ENCODE peak calls at places on chromosomes 1 and 21, in seven cellular contexts. U is aorta, I is cardiac muscle cell, H is body of pancreas, A is fibroblast of mammary gland, S is AG04450, J is left lung. E is an unnamed sample.

GRCh38 chr1:114025609-114026401 is 46.5 kb downstream of the OLFML3 start:
- DNase-seq in U (no peak), I (no peak), H (no peak), A (peak), S (no peak), J (no peak), E (no peak)

GRCh38 chr1:109397451-109398342 is at the start of gene SORT1:
- DNase-seq in U (peak), I (peak), H (peak), A (peak), S (peak), J (peak), E (peak)

GRCh38 chr1:112446411-112446810 is 50.4 kb downstream of the CTTNBP2NL start:
- DNase-seq in U (no peak), I (no peak), H (no peak), A (no peak), S (no peak), J (no peak), E (no peak)

GRCh38 chr1:78157162-78157561 is 111.4 kb downstream of the GIPC2 start:
- DNase-seq in U (no peak), I (no peak), H (no peak), A (peak), S (peak), J (no peak), E (no peak)

GRCh38 chr1:207659545-207660148 is 14.7 kb downstream of the CR1L start:
- DNase-seq in U (no peak), I (no peak), H (no peak), A (no peak), S (no peak), J (no peak), E (no peak)

GRCh38 chr1:8344893-8345507 is 27.1 kb downstream of the SLC45A1 start:
- DNase-seq in U (peak), I (no peak), H (no peak), A (no peak), S (no peak), J (peak), E (no peak)

GRCh38 chr1:11692899-11693590 is 1.5 kb downstream of the DRAXIN start:
- DNase-seq in U (no peak), I (no peak), H (no peak), A (peak), S (no peak), J (no peak), E (no peak)

GRCh38 chr1:60989745-60990718 is 92.3 kb upstream of the NFIA start:
- DNase-seq in U (peak), I (no peak), H (peak), A (peak), S (peak), J (no peak), E (peak)

GRCh38 chr1:25997759-25998074 is at the start of gene PAFAH2:
- DNase-seq in U (no peak), I (no peak), H (no peak), A (no peak), S (no peak), J (peak), E (peak)

GRCh38 chr1:107976431-107977215 is 11.6 kb upstream of the VAV3 start:
- DNase-seq in U (no peak), I (no peak), H (no peak), A (peak), S (no peak), J (no peak), E (no peak)

GRCh38 chr1:183267646-183268431 is 81.8 kb downstream of the LAMC2 start:
- DNase-seq in U (no peak), I (no peak), H (no peak), A (peak), S (peak), J (no peak), E (peak)

GRCh38 chr1:48878191-48878940 is 101.7 kb upstream of the BEND5 start:
- DNase-seq in U (no peak), I (no peak), H (no peak), A (peak), S (no peak), J (no peak), E (peak)

GRCh38 chr1:93172778-93173177 is 7.4 kb downstream of the TMED5 start:
- DNase-seq in U (no peak), I (peak), H (no peak), A (no peak), S (no peak), J (no peak), E (no peak)

GRCh38 chr1:94993931-94994645 is 67.2 kb upstream of the CNN3 start:
- DNase-seq in U (no peak), I (no peak), H (no peak), A (no peak), S (no peak), J (no peak), E (no peak)

GRCh38 chr1:5365751-5366150 is 626.5 kb downstream of the NPHP4 start:
- DNase-seq in U (no peak), I (no peak), H (no peak), A (no peak), S (no peak), J (no peak), E (no peak)

GRCh38 chr21:45372732-45373355 is 32.1 kb upstream of the COL18A1 start:
- DNase-seq in U (peak), I (no peak), H (no peak), A (no peak), S (no peak), J (peak), E (no peak)

GRCh38 chr21:32929633-32930038 is 96.1 kb upstream of the OLIG2 start:
- DNase-seq in U (no peak), I (no peak), H (no peak), A (no peak), S (no peak), J (no peak), E (no peak)

GRCh38 chr1:154807048-154807591 is 63.0 kb downstream of the KCNN3 start:
- DNase-seq in U (no peak), I (no peak), H (no peak), A (no peak), S (no peak), J (no peak), E (no peak)

GRCh38 chr1:163296504-163296903 is 25.2 kb upstream of the NUF2 start:
- DNase-seq in U (no peak), I (no peak), H (no peak), A (no peak), S (no peak), J (no peak), E (no peak)

GRCh38 chr1:155518484-155518883 is 44.1 kb downstream of the ASH1L start:
- DNase-seq in U (no peak), I (no peak), H (no peak), A (no peak), S (no peak), J (no peak), E (no peak)

DNA sequence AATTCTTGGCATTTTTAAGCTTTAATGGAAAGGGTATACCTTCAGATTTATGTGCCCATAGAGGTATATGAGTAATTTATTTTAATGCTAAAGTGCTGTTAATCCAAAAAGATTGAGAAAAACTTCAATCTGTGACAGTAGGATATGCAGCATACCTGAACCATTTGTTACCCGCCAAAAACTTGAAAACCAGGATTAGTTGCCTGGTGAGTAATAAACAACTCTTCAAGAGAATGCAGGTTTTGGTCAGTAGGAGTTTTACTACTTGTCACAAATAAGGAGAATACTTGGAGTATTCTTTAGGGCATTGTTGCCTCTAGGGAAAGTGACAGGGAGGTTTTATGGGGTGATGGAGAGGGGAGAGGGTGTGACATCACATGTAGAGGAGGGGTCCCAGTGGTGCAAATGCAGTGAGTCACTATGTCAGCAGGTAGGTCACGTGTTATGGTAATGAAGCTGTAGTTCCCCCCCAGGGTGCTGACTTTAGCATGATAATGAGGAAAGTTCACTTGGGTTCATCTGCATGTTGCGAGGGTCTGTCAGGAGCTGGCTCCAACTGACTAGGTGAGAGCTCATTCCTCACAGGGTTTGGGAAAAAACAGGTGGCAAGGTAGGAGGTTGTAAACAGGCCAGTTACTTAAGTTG is 23.1 kb downstream of the USP25 start:
- DNase-seq in U (no peak), I (no peak), H (no peak), A (no peak), S (no peak), J (no peak), E (no peak)
- H3K4me3 ChIP-seq in U (no peak), I (no peak), H (no peak), A (no peak), S (no peak), J (no peak), E (no peak)

GRCh38 chr1:228460830-228461229 is 26.4 kb upstream of the RNF187 start:
- DNase-seq in U (no peak), I (no peak), H (no peak), A (no peak), S (no peak), J (no peak), E (no peak)

GRCh38 chr1:228456252-228457016 is 30.7 kb upstream of the RNF187 start:
- DNase-seq in U (no peak), I (no peak), H (no peak), A (no peak), S (no peak), J (no peak), E (no peak)

GRCh38 chr1:228457396-228458176 is 29.6 kb upstream of the RNF187 start:
- DNase-seq in U (peak), I (peak), H (peak), A (peak), S (peak), J (peak), E (peak)

GRCh38 chr1:228457017-228457395 is 30.2 kb upstream of the RNF187 start:
- DNase-seq in U (no peak), I (no peak), H (no peak), A (peak), S (no peak), J (no peak), E (no peak)

DNA sequence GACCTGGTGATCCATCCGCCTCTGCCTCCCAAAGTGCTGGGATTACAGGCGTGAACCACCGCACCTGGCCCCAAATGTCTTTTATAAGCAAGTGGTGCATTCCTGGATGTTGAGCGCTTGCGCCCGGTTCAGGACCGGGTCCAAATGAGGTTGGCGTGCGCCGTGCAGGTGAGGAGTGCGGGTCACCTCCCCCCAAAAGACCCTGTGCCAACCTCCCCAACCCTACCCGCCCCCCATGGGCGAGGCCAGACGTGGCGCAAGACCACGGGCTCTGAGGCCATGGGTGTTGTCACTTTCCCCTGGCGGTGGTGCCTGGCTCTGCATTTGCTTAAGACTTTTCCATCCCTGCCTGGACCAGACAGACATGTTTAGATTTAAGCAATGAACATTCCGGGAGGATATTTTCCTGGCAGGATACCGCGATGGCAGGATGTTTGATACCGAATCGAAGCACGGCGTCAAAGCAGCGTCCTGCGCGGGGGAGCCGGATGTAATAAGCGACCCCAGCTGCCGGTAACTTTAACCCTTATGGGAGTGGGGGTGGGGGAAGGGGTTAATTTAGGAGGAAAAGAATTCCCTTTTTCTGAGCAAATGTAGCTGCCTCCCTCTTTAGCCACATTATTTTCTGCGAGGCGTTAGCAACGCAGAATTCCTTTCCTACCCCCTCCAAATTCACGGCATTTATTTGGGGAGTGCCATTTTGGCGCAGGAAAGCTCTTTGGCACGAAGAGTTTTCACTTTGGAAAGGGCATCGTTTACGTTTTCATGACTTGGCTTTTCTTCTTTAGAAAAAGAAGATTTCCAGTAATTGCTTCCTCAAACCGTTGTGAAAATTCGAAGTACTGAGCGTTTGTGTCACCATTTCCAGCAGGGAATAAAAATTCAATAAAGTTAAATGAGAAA is 27.8 kb upstream of the RNF187 start:
- DNase-seq in U (peak), I (peak), H (peak), A (peak), S (peak), J (no peak), E (peak)
- H3K4me3 ChIP-seq in U (no peak), I (peak), H (no peak), A (peak), S (peak), J (peak), E (peak)

DNA sequence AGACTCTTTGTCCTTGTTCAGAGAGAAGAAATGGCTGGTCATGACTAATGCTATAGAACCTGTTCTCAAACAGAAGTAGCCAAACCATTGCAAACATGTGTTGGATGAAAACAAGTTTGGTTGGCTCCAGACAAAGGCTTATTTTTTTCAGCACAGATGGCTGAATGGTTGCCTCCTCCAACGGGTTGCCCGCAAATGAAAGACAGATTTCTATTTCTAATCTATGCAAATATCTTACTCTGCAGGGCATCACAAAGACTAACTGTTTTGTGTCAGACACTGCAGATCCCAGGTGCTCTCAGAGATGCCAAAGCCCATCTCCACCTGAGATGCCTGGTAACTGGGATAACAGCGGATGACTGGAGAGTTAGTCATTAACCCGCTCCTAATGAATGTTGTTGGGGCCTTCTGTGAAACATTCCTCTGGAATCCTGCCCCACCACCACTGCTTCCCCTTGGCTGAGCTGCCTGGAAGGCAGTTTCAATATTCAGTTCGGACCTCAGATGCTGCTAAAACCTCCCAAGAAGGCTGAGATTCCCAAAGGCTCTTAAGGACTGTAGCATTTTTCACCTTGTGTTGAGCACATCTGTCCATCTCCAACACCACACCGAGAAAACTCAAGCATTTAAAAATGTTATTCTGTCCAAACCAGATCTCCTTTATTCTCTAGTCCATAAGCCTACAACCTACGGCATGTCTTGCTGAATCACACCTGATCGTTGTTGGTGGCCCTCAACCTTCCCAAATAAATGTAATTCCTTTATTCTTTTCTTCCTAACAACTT is 104.4 kb downstream of the PTPN14 start:
- DNase-seq in U (no peak), I (no peak), H (peak), A (peak), S (peak), J (no peak), E (peak)
- H3K4me3 ChIP-seq in U (no peak), I (no peak), H (no peak), A (no peak), S (peak), J (no peak), E (no peak)

DNA sequence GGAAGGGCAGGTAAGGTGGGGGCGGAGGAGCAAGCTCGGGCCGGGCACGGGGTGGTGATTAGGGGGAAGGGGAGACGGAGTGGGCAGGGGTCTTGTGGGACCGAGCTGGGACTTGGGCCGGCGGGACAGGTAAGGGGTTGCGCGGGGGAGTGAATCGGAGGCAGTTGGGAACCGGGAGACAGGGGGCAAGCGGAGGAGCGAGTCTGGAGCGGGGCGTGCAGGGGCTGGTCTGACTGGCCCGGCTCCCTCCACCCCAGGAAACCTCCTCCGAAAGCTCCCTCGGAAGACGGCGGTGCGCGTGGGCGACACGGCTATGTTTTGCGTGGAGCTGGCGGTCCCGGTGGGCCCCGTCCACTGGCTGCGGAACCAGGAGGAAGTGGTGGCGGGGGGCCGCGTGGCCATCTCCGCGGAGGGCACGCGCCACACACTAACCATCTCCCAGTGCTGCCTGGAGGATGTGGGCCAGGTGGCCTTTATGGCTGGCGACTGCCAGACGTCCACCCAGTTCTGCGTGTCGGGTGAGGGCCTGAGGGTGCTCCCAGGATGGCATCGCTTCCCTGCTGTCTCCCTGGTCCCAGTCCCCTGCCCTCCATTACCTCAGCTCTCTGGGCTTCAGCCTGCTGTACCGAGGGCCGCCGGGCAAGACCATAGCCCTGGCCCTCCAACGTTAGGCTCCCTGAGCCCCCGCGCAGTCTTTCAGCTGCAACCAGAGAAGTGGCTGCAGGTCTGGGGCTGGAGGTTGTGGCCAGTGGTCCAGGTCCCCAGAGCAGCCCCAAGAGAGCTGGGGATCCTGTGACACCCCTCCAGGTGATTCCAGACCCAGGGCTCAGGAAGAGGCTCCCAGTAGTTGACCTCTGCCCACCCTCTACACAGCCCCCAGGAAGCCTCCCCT is 6.3 kb downstream of the OBSCN start:
- DNase-seq in U (peak), I (no peak), H (no peak), A (no peak), S (no peak), J (no peak), E (no peak)
- H3K4me3 ChIP-seq in U (peak), I (peak), H (peak), A (peak), S (peak), J (peak), E (peak)